ENCODE peak calls at places on chromosome 20, in eight cellular contexts. W, Z, A, H, T, R, Y and N are unnamed samples. For H3K4me1, the result is how much of the 10 kb centered on the place peaks cover.

GRCh38 chr20:61186771-61187170 is 65.3 kb upstream of the CDH4 start:
- DNase-seq in W (no peak), Z (no peak), A (no peak), H (no peak), T (no peak), R (no peak), Y (peak), N (no peak)

GRCh38 chr20:61043681-61044080 is 208.4 kb upstream of the CDH4 start:
- DNase-seq in W (no peak), Z (no peak), A (no peak), H (no peak), T (no peak), R (no peak), Y (no peak), N (no peak)

GRCh38 chr20:35290186-35290886 is 1.9 kb downstream of the FAM83C start:
- DNase-seq in W (no peak), Z (no peak), A (no peak), H (no peak), T (no peak), R (no peak), Y (no peak), N (no peak)

GRCh38 chr20:53708129-53708968 is 114.7 kb upstream of the ZNF217 start:
- DNase-seq in W (no peak), Z (no peak), A (peak), H (no peak), T (no peak), R (no peak), Y (peak), N (no peak)

GRCh38 chr20:14434379-14435136 is 97.1 kb upstream of the FLRT3 start:
- DNase-seq in W (no peak), Z (no peak), A (peak), H (no peak), T (no peak), R (no peak), Y (peak), N (no peak)

GRCh38 chr20:40773376-40773775 is 84.3 kb upstream of the MAFB start:
- DNase-seq in W (no peak), Z (no peak), A (no peak), H (no peak), T (no peak), R (no peak), Y (no peak), N (no peak)

GRCh38 chr20:44166477-44166876 is 20.5 kb downstream of the JPH2 start:
- DNase-seq in W (no peak), Z (no peak), A (peak), H (no peak), T (no peak), R (no peak), Y (peak), N (no peak)

GRCh38 chr20:18223399-18223798 is 64.9 kb upstream of the ZNF133 start:
- DNase-seq in W (no peak), Z (no peak), A (peak), H (no peak), T (no peak), R (no peak), Y (no peak), N (no peak)

GRCh38 chr20:43824699-43825402 is 89.8 kb upstream of the TOX2 start:
- DNase-seq in W (peak), Z (no peak), A (peak), H (no peak), T (no peak), R (peak), Y (peak), N (peak)

GRCh38 chr20:47809561-47809960 is 24.3 kb upstream of the SULF2 start:
- DNase-seq in W (no peak), Z (no peak), A (peak), H (no peak), T (no peak), R (no peak), Y (no peak), N (no peak)

GRCh38 chr20:19850190-19850533 is 92.1 kb downstream of the RIN2 start:
- DNase-seq in W (no peak), Z (no peak), A (no peak), H (no peak), T (peak), R (no peak), Y (no peak), N (no peak)

GRCh38 chr20:17612287-17612974 is 42.6 kb downstream of the DSTN start:
- DNase-seq in W (no peak), Z (peak), A (no peak), H (no peak), T (peak), R (peak), Y (peak), N (peak)

GRCh38 chr20:47175501-47175900 is 181.0 kb downstream of the ZMYND8 start:
- DNase-seq in W (no peak), Z (no peak), A (no peak), H (no peak), T (no peak), R (no peak), Y (no peak), N (no peak)

GRCh38 chr20:51525241-51526104 is 17.0 kb downstream of the NFATC2 start:
- DNase-seq in W (no peak), Z (peak), A (no peak), H (peak), T (no peak), R (no peak), Y (no peak), N (no peak)

GRCh38 chr20:41178904-41179432 is 41.6 kb downstream of the PLCG1 start:
- DNase-seq in W (no peak), Z (no peak), A (no peak), H (no peak), T (peak), R (peak), Y (no peak), N (peak)

GRCh38 chr20:46994341-46994740 is 99.7 kb downstream of the EYA2 start:
- DNase-seq in W (no peak), Z (peak), A (no peak), H (peak), T (no peak), R (no peak), Y (no peak), N (no peak)

GRCh38 chr20:18032977-18033892 is 24.5 kb downstream of the OVOL2 start:
- DNase-seq in W (peak), Z (no peak), A (peak), H (no peak), T (no peak), R (no peak), Y (peak), N (no peak)

GRCh38 chr20:60507087-60507684 is 549.0 kb downstream of the CDH26 start:
- DNase-seq in W (no peak), Z (no peak), A (no peak), H (no peak), T (no peak), R (no peak), Y (no peak), N (peak)

GRCh38 chr20:36644032-36644712 is 1.8 kb downstream of the SLA2 start:
- DNase-seq in W (no peak), Z (peak), A (no peak), H (peak), T (no peak), R (no peak), Y (no peak), N (no peak)

GRCh38 chr20:61923371-61924166 is 142.1 kb downstream of the TAF4 start:
- DNase-seq in W (no peak), Z (no peak), A (no peak), H (no peak), T (no peak), R (no peak), Y (no peak), N (no peak)

GRCh38 chr20:22819784-22820183 is 215.3 kb upstream of the SSTR4 start:
- DNase-seq in W (no peak), Z (no peak), A (no peak), H (no peak), T (no peak), R (no peak), Y (no peak), N (no peak)

GRCh38 chr20:13271977-13272975 is 51.2 kb downstream of the ISM1 start:
- DNase-seq in W (no peak), Z (no peak), A (no peak), H (no peak), T (peak), R (no peak), Y (no peak), N (no peak)

GRCh38 chr20:21272279-21272678 is 30.9 kb upstream of the XRN2 start:
- DNase-seq in W (no peak), Z (no peak), A (no peak), H (no peak), T (no peak), R (no peak), Y (peak), N (no peak)

GRCh38 chr20:17236766-17237165 is 9.9 kb downstream of the PCSK2 start:
- DNase-seq in W (no peak), Z (no peak), A (no peak), H (no peak), T (no peak), R (no peak), Y (no peak), N (no peak)

GRCh38 chr20:5000263-5001173 is 792 bp downstream of the SLC23A2 start:
- DNase-seq in W (no peak), Z (peak), A (no peak), H (peak), T (peak), R (peak), Y (peak), N (no peak)

GRCh38 chr20:14664101-14664500 is 326.7 kb upstream of the FLRT3 start:
- DNase-seq in W (no peak), Z (no peak), A (no peak), H (no peak), T (no peak), R (no peak), Y (no peak), N (no peak)

GRCh38 chr20:11431613-11432012 is 486.1 kb upstream of the BTBD3 start:
- DNase-seq in W (no peak), Z (no peak), A (no peak), H (no peak), T (no peak), R (no peak), Y (no peak), N (no peak)

GRCh38 chr20:10489853-10490627 is 54.9 kb downstream of the SLX4IP start:
- DNase-seq in W (no peak), Z (no peak), A (peak), H (no peak), T (no peak), R (no peak), Y (no peak), N (no peak)

GRCh38 chr20:38272398-38272797 is 11.9 kb upstream of the KIAA1755 start:
- DNase-seq in W (no peak), Z (no peak), A (peak), H (no peak), T (no peak), R (no peak), Y (peak), N (no peak)

GRCh38 chr20:9458075-9458818 is 56.1 kb upstream of the LAMP5 start:
- DNase-seq in W (no peak), Z (no peak), A (peak), H (no peak), T (no peak), R (no peak), Y (peak), N (no peak)

GRCh38 chr20:11582073-11582472 is 335.6 kb upstream of the BTBD3 start:
- DNase-seq in W (no peak), Z (no peak), A (no peak), H (no peak), T (no peak), R (no peak), Y (no peak), N (no peak)

GRCh38 chr20:20003088-20003954 is 13.8 kb upstream of the NAA20 start:
- DNase-seq in W (no peak), Z (peak), A (no peak), H (no peak), T (peak), R (peak), Y (peak), N (no peak)

GRCh38 chr20:59666586-59666985 is 62.2 kb downstream of the PHACTR3 start:
- DNase-seq in W (no peak), Z (no peak), A (no peak), H (no peak), T (no peak), R (no peak), Y (no peak), N (no peak)

GRCh38 chr20:10671850-10672578 is 1.8 kb downstream of the JAG1 start:
- DNase-seq in W (no peak), Z (no peak), A (peak), H (no peak), T (peak), R (peak), Y (peak), N (no peak)

GRCh38 chr20:59661621-59662020 is 57.3 kb downstream of the PHACTR3 start:
- DNase-seq in W (no peak), Z (no peak), A (no peak), H (no peak), T (no peak), R (peak), Y (no peak), N (peak)

GRCh38 chr20:7856756-7857155 is 83.5 kb downstream of the HAO1 start:
- DNase-seq in W (no peak), Z (no peak), A (peak), H (no peak), T (no peak), R (no peak), Y (peak), N (no peak)

GRCh38 chr20:23435675-23436539 is 3.6 kb upstream of the CSTL1 start:
- DNase-seq in W (no peak), Z (no peak), A (no peak), H (no peak), T (peak), R (no peak), Y (no peak), N (peak)

GRCh38 chr20:45911486-45912343 is at the start of gene PLTP:
- DNase-seq in W (peak), Z (peak), A (peak), H (peak), T (peak), R (peak), Y (peak), N (no peak)

DNA sequence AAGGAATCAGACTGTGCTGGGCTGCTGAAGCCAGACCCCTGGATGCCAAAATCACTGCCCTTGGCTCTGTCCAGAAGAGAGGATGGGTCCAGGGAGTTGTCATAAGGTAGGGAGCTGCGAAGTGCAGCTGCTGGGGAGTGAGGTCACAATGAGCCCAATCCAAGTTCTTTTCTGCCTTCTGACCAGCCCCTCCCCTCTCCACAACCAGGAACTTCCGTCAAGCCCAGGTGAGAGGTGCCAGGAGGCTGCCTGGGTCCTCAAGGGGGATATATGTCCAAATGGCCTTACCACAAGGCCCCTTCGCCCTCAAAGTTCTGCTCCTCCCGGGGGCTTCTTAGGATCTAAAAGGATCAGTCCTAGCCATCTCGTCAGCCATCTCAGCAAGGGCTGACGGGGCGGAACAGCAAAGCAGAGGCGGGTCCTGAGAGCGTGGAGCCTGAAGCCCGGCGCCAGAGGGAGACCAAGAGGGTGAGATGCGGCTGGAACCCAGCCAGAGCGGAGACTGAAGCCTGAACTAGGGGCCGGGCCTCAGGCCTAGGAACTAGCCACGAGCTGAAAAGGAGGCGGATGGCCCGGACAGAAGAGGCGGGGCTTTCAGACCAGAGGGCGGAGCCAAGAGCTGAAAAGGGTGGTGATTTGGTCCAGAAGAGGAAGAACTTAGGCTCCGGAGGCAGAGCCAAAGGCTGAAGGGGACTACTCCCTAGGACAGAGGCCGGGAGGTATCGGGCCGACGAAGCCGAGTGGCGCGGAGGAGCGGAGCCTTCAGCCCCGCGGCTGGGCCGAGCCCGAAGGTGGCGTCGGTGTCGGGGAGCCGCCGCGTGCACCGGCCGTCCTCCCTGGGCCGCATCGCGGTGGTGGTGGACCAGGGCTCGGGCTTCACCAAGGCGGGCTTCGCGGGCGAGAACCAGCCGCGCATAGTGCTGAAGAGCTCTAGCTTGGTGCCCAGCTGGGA is at the start of gene ACTL10:
- DNase-seq in W (peak), Z (peak), A (peak), H (peak), T (peak), R (peak), Y (peak), N (peak)
- H3K4me3 ChIP-seq in W (no peak), Z (peak), A (peak), H (peak), T (peak), R (peak), Y (peak), N (peak)

GRCh38 chr20:49984426-49985153 is 1.8 kb downstream of the SNAI1 start:
- DNase-seq in W (no peak), Z (no peak), A (no peak), H (no peak), T (no peak), R (no peak), Y (no peak), N (no peak)
- H3K4me1 ChIP-seq in W (half or more), Z (under half), A (under half), H (under half), T (under half), R (half or more), Y (under half), N (half or more)

DNA sequence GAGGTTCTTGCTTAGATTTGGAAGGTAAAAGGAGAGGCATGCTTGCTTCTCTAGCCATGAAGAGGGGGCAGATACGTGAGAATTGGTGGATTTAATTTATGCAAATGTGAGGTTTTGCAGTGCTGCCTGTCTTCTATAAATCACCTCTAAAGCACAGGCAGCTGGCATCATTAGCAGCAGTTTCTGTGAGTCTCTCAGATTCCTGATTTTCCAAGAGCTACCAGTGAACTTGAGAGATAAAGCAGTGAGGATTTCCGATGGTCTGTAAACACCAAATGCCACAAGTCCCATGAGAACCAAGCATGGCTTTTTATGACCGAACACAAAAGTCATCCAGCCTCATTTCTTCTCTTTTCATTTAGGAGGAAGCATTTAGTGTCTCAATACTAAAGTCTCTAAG is 3.2 kb upstream of the SIRPB2 start:
- DNase-seq in W (no peak), Z (no peak), A (no peak), H (no peak), T (no peak), R (no peak), Y (no peak), N (peak)
- H3K4me3 ChIP-seq in W (no peak), Z (no peak), A (no peak), H (no peak), T (no peak), R (no peak), Y (no peak), N (no peak)

DNA sequence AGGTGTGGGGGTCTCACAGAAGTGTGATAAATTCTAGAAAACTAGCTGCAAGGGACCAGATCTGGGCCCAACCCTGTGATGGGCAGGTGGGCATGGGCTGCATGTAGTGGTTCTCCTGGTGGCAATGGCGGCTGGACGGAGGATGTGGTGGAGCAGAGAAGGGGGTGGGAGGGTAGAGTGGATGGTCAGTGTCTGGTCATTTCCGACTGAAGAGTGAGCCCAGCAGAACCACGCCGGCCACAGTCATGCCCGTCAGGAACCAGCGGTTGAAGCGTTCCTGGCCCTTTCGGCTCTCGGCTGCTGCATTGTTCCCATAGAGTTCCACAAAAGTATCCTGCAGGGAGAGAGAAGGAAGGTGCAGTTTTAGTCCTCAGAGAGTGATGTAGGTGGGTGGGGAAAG is 28.0 kb downstream of the COX4I2 start:
- DNase-seq in W (no peak), Z (no peak), A (no peak), H (no peak), T (no peak), R (no peak), Y (no peak), N (no peak)
- H3K4me1 ChIP-seq in W (under half), Z (half or more), A (under half), H (under half), T (under half), R (half or more), Y (under half), N (half or more)

GRCh38 chr20:63738687-63739128 is 868 bp upstream of the SLC2A4RG start:
- DNase-seq in W (peak), Z (peak), A (no peak), H (no peak), T (peak), R (peak), Y (no peak), N (no peak)

GRCh38 chr20:63736893-63737689 is 627 bp downstream of the LIME1 start:
- DNase-seq in W (no peak), Z (peak), A (no peak), H (peak), T (no peak), R (no peak), Y (no peak), N (no peak)

GRCh38 chr20:63737690-63737939 is 1.2 kb downstream of the LIME1 start:
- DNase-seq in W (no peak), Z (no peak), A (no peak), H (no peak), T (no peak), R (no peak), Y (no peak), N (no peak)

GRCh38 chr20:63739129-63740069 is at the start of gene SLC2A4RG:
- DNase-seq in W (peak), Z (peak), A (peak), H (peak), T (peak), R (no peak), Y (peak), N (no peak)

DNA sequence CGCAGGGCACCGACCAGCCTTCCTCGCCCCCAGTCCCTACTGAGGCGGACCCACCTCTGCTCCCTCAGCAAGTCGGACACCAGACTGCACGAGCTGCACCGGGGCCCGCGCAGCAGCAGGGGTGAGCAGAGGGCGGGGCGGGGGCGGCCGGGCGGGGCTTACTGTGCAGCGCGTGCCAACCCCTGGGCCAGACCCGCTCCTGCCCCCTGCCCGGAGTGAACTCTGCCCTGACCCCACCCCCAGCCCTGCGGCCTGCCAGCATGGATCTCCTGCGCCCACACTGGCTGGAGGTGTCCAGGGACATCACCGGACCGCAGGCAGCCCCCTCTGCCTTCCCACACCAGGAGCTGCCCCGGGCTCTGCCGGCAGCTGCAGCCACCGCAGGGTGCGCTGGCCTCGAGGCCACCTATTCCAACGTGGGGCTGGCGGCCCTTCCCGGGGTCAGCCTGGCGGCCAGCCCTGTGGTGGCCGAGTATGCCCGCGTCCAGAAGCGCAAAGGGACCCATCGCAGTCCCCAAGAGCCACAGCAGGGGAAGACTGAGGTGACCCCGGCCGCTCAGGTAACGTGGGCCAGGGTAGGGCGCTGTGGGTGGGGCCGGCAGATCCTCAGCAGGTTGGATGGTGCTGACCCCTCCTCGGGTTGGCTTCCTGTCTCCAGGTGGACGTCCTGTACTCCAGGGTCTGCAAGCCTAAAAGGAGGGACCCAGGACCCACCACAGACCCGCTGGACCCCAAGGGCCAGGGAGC is 1.5 kb upstream of the SLC2A4RG start:
- DNase-seq in W (no peak), Z (peak), A (no peak), H (no peak), T (no peak), R (no peak), Y (no peak), N (no peak)
- H3K4me3 ChIP-seq in W (no peak), Z (no peak), A (no peak), H (peak), T (no peak), R (no peak), Y (no peak), N (peak)